ENCODE peak calls at places on chromosomes 7 and 10, in six cellular contexts. H is NCI-H2081, P is cardiac fibroblast, G is A172, Q is germinal center, D is GM10248. I is an unnamed sample.
A peak's percentile ranks its signal among the peaks of the same experiment; 100 is the strongest.

GRCh38 chr7:1588978-1589377 is 19.1 kb upstream of the PSMG3 start:
- DNase-seq in H (no peak), P (no peak), G (no peak), Q (no peak), D (no peak), I (no peak)

GRCh38 chr7:3112499-3113134 is 69.0 kb upstream of the CARD11 start:
- DNase-seq in H (no peak), P (no peak), G (no peak), Q (no peak), D (no peak), I (peak; percentile 53)

GRCh38 chr7:494261-494687 is 25.4 kb downstream of the PDGFA start:
- DNase-seq in H (no peak), P (no peak), G (no peak), Q (peak; percentile 63), D (peak; percentile 84), I (no peak)

GRCh38 chr10:61642692-61643091 is 20.0 kb upstream of the CABCOCO1 start:
- DNase-seq in H (no peak), P (peak; percentile 91), G (peak; percentile 59), Q (no peak), D (no peak), I (no peak)

GRCh38 chr10:123859651-123860045 is 32.0 kb downstream of the CPXM2 start:
- DNase-seq in H (no peak), P (no peak), G (no peak), Q (no peak), D (no peak), I (no peak)

GRCh38 chr10:79382491-79382941 is 35.2 kb downstream of the PPIF start:
- DNase-seq in H (no peak), P (no peak), G (no peak), Q (no peak), D (no peak), I (peak; percentile 71)

GRCh38 chr7:42734568-42734967 is 177.3 kb downstream of the C7orf25 start:
- DNase-seq in H (no peak), P (peak; percentile 53), G (peak; percentile 70), Q (no peak), D (no peak), I (no peak)

GRCh38 chr7:2131791-2132190 is 101.0 kb downstream of the MAD1L1 start:
- DNase-seq in H (no peak), P (no peak), G (no peak), Q (no peak), D (no peak), I (no peak)

GRCh38 chr7:1864126-1864940 is 194.3 kb downstream of the ELFN1 start:
- DNase-seq in H (no peak), P (no peak), G (no peak), Q (no peak), D (no peak), I (no peak)

GRCh38 chr7:54985405-54986360 is 33.1 kb upstream of the EGFR start:
- DNase-seq in H (no peak), P (peak; percentile 73), G (peak; percentile 93), Q (no peak), D (no peak), I (no peak)

GRCh38 chr7:134710854-134711624 is 64.4 kb downstream of the BPGM start:
- DNase-seq in H (no peak), P (no peak), G (peak; percentile 33), Q (no peak), D (no peak), I (no peak)

GRCh38 chr7:50213622-50214017 is 90.9 kb upstream of the IKZF1 start:
- DNase-seq in H (no peak), P (no peak), G (no peak), Q (no peak), D (no peak), I (no peak)

GRCh38 chr7:66779669-66780408 is 39.3 kb downstream of the RABGEF1 start:
- DNase-seq in H (no peak), P (peak; percentile 72), G (no peak), Q (no peak), D (no peak), I (no peak)

GRCh38 chr10:126156012-126156411 is 232.3 kb downstream of the ADAM12 start:
- DNase-seq in H (peak; percentile 6), P (no peak), G (no peak), Q (no peak), D (no peak), I (no peak)

GRCh38 chr7:285731-286130 is 4.2 kb upstream of the FOXL3 start:
- DNase-seq in H (no peak), P (no peak), G (no peak), Q (no peak), D (no peak), I (peak; percentile 56)

GRCh38 chr10:29702288-29703164 is 67.8 kb upstream of the SVIL start:
- DNase-seq in H (no peak), P (no peak), G (no peak), Q (no peak), D (no peak), I (no peak)

GRCh38 chr10:128086003-128086863 is 40.0 kb downstream of the MKI67 start:
- DNase-seq in H (no peak), P (no peak), G (no peak), Q (no peak), D (no peak), I (peak; percentile 60)

GRCh38 chr10:30893208-30893607 is 138.5 kb downstream of the ZNF438 start:
- DNase-seq in H (no peak), P (peak; percentile 36), G (no peak), Q (no peak), D (no peak), I (no peak)

GRCh38 chr10:99605351-99605750 is 14.9 kb downstream of the SLC25A28 start:
- DNase-seq in H (no peak), P (no peak), G (no peak), Q (no peak), D (no peak), I (no peak)

GRCh38 chr10:61760943-61761824 is 98.5 kb downstream of the CABCOCO1 start:
- DNase-seq in H (no peak), P (peak; percentile 70), G (peak; percentile 84), Q (no peak), D (no peak), I (no peak)

GRCh38 chr7:150363872-150364271 is 4.8 kb upstream of the REPIN1 start:
- DNase-seq in H (no peak), P (no peak), G (no peak), Q (peak; percentile 76), D (peak; percentile 64), I (no peak)

GRCh38 chr7:1386623-1387220 is 72.5 kb downstream of the MICALL2 start:
- DNase-seq in H (no peak), P (no peak), G (no peak), Q (no peak), D (no peak), I (no peak)

GRCh38 chr7:106862317-106863183 is 2.5 kb upstream of the PIK3CG start:
- DNase-seq in H (no peak), P (no peak), G (no peak), Q (no peak), D (no peak), I (no peak)

GRCh38 chr7:93205046-93205445 is 21.2 kb downstream of the HEPACAM2 start:
- DNase-seq in H (no peak), P (no peak), G (no peak), Q (no peak), D (no peak), I (no peak)

GRCh38 chr7:22633286-22633953 is 93.6 kb upstream of the IL6 start:
- DNase-seq in H (no peak), P (no peak), G (no peak), Q (no peak), D (no peak), I (no peak)

GRCh38 chr7:137943132-137943551 is 58.7 kb downstream of the CREB3L2 start:
- DNase-seq in H (no peak), P (peak; percentile 98), G (no peak), Q (no peak), D (no peak), I (no peak)

I was measured in suprapubic skin.